ENCODE peak calls at places on chromosomes 6 and 20, in ten cellular contexts. H is Panc1; A is cardiac muscle cell; G is HepG2; C is CD4-positive, CD25-positive, alpha-beta regulatory T cell; N is Peyer's patch; O is body of pancreas; P is psoas muscle; S is mesendoderm; T is mammary epithelial cell. F is an unnamed sample.

GRCh38 chr6:100462396-100462795 is 2.3 kb downstream of the SIM1 start:
- DNase-seq in H (no peak), A (no peak), G (no peak), C (no peak), N (no peak), O (no peak), P (no peak), S (no peak), T (no peak), F (no peak)

GRCh38 chr6:247353-247752 is 44.9 kb upstream of the DUSP22 start:
- DNase-seq in H (no peak), A (no peak), G (no peak), C (no peak), N (no peak), O (no peak), P (no peak), S (no peak), T (no peak), F (no peak)

GRCh38 chr6:163490826-163491577 is 76.5 kb downstream of the QKI start:
- DNase-seq in H (no peak), A (peak; percentile 71), G (no peak), C (peak; percentile 36), N (peak; percentile 58), O (peak; percentile 82), P (peak; percentile 60), S (no peak), T (peak; percentile 9), F (peak; percentile 56)

GRCh38 chr20:15699431-15700146 is 873.7 kb downstream of the KIF16B start:
- DNase-seq in H (no peak), A (no peak), G (no peak), C (no peak), N (no peak), O (no peak), P (no peak), S (peak; percentile 50), T (peak; percentile 72), F (no peak)

GRCh38 chr20:44805991-44806729 is 4.2 kb downstream of the RIMS4 start:
- DNase-seq in H (no peak), A (peak; percentile 87), G (no peak), C (no peak), N (peak; percentile 50), O (no peak), P (peak; percentile 53), S (peak; percentile 86), T (no peak), F (peak; percentile 81)

GRCh38 chr20:49054032-49054643 is 8.0 kb downstream of the CSE1L start:
- DNase-seq in H (no peak), A (no peak), G (no peak), C (no peak), N (no peak), O (no peak), P (no peak), S (no peak), T (no peak), F (no peak)

GRCh38 chr6:52937908-52938307 is 28.4 kb upstream of the GSTA3 start:
- DNase-seq in H (no peak), A (no peak), G (no peak), C (no peak), N (no peak), O (no peak), P (no peak), S (no peak), T (peak; percentile 64), F (no peak)

GRCh38 chr6:162416845-162417537 is 310.6 kb downstream of the PRKN start:
- DNase-seq in H (no peak), A (no peak), G (no peak), C (no peak), N (no peak), O (no peak), P (no peak), S (no peak), T (no peak), F (no peak)

GRCh38 chr20:9615118-9615517 is 100.7 kb downstream of the LAMP5 start:
- DNase-seq in H (no peak), A (no peak), G (peak; percentile 24), C (no peak), N (no peak), O (no peak), P (no peak), S (no peak), T (no peak), F (no peak)

GRCh38 chr20:60131375-60131774 is 173.2 kb downstream of the CDH26 start:
- DNase-seq in H (no peak), A (no peak), G (no peak), C (no peak), N (no peak), O (no peak), P (no peak), S (no peak), T (no peak), F (no peak)

GRCh38 chr20:60132162-60132826 is 174.1 kb downstream of the CDH26 start:
- DNase-seq in H (no peak), A (no peak), G (no peak), C (no peak), N (no peak), O (no peak), P (no peak), S (no peak), T (peak; percentile 29), F (no peak)

GRCh38 chr20:60136640-60137411 is 178.6 kb downstream of the CDH26 start:
- DNase-seq in H (no peak), A (no peak), G (no peak), C (no peak), N (no peak), O (no peak), P (no peak), S (peak; percentile 27), T (no peak), F (no peak)

GRCh38 chr20:60135276-60135675 is 177.1 kb downstream of the CDH26 start:
- DNase-seq in H (no peak), A (no peak), G (no peak), C (no peak), N (no peak), O (no peak), P (no peak), S (no peak), T (no peak), F (no peak)

GRCh38 chr20:60132827-60133549 is 174.8 kb downstream of the CDH26 start:
- DNase-seq in H (no peak), A (no peak), G (no peak), C (no peak), N (no peak), O (no peak), P (no peak), S (no peak), T (no peak), F (no peak)
- H3K4me1 ChIP-seq in H (no peaks in the 10 kb centered on the region), A (no peaks in the 10 kb centered on the region), G (no peaks in the 10 kb centered on the region), C (no peaks in the 10 kb centered on the region), N (no peaks in the 10 kb centered on the region), O (no peaks in the 10 kb centered on the region), P (no peaks in the 10 kb centered on the region), S (no peaks in the 10 kb centered on the region), T (peaks cover 12% of the 10 kb centered on the region), F (no peaks in the 10 kb centered on the region)

GRCh38 chr6:17725083-17725482 is 18.4 kb upstream of the NUP153 start:
- DNase-seq in H (no peak), A (peak; percentile 89), G (peak; percentile 82), C (no peak), N (no peak), O (no peak), P (no peak), S (peak; percentile 93), T (no peak), F (no peak)

GRCh38 chr6:17724341-17724740 is 17.6 kb upstream of the NUP153 start:
- DNase-seq in H (no peak), A (no peak), G (no peak), C (no peak), N (no peak), O (no peak), P (no peak), S (no peak), T (peak; percentile 60), F (no peak)

GRCh38 chr6:17730078-17730704 is 23.5 kb upstream of the NUP153 start:
- DNase-seq in H (no peak), A (no peak), G (no peak), C (no peak), N (no peak), O (no peak), P (no peak), S (no peak), T (peak; percentile 25), F (no peak)

GRCh38 chr6:17729223-17730077 is 22.7 kb upstream of the NUP153 start:
- DNase-seq in H (no peak), A (no peak), G (no peak), C (no peak), N (no peak), O (no peak), P (no peak), S (peak; percentile 6), T (peak; percentile 31), F (no peak)

DNA sequence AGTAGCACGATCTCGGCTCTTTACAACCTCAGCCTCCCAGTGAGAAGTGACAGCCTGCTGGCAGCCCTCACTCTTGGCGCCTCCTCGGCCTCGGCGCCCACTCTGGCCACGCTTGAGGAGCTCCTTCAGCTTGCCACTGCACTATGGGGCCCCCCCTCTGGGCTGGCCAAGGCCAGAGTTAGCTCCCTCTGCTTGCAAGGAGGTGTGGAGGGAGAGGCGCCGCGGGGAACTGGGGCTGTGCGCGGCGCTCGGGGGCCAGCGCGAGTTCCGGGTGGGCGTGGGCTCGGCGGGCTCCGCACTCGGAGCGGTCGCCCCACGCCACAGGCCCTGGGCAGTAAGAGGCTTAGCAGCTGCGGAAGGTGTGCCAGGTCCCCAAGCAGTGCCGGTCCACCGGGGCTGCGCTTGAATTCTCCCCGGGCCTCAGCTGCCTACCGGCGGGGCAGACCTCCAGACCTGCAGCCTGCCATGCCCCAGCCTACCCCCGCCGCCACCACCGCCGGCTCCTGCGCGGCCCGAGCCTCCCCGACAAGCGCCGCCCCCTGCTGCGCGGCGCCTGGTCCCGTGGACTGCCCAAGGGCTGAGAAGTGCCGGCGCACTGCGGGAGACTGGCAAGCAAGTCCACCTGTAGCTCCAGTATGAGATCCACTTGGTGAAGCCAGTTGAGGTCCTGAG is 22.0 kb upstream of the NUP153 start:
- DNase-seq in H (no peak), A (no peak), G (no peak), C (no peak), N (no peak), O (no peak), P (no peak), S (no peak), T (no peak), F (no peak)
- H3K36me3 ChIP-seq in H (no peaks in the 10 kb centered on the region), A (no peaks in the 10 kb centered on the region), G (no peaks in the 10 kb centered on the region), C (no peaks in the 10 kb centered on the region), N (no peaks in the 10 kb centered on the region), O (no peaks in the 10 kb centered on the region), P (no peaks in the 10 kb centered on the region), S (no peaks in the 10 kb centered on the region), T (no peaks in the 10 kb centered on the region), F (no peaks in the 10 kb centered on the region)

DNA sequence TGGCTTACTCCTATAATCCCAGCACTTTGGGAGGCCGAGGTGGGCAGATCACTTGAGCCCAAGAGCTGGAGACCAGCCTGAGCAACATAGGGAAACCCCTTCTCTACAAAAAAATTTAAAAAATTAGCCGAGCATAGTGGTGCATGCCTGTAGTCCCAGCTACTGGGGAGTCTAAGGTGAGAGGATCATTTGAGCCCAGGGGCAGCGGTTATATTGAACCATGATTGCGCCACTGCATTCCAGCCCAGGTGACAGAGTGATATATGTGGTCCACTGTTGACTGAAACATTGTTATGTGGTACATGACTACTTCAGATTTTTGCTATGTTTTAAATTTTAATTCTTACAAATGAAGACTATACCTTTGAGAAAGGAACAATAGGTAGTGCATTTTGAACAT is 35.7 kb downstream of the MAPK14 start:
- DNase-seq in H (no peak), A (no peak), G (peak; percentile 85), C (no peak), N (no peak), O (no peak), P (no peak), S (no peak), T (no peak), F (no peak)
- H3K4me1 ChIP-seq in H (no peaks in the 10 kb centered on the region), A (peaks cover 40% of the 10 kb centered on the region), G (peaks cover 73% of the 10 kb centered on the region), C (peaks cover 6% of the 10 kb centered on the region), N (no peaks in the 10 kb centered on the region), O (peaks cover 50% of the 10 kb centered on the region), P (peaks cover 47% of the 10 kb centered on the region), S (no peaks in the 10 kb centered on the region), T (no peaks in the 10 kb centered on the region), F (peaks cover 40% of the 10 kb centered on the region)

GRCh38 chr20:45968801-45969711 is 2.9 kb downstream of the ZNF335 start:
- DNase-seq in H (no peak), A (no peak), G (no peak), C (no peak), N (no peak), O (peak; percentile 20), P (no peak), S (no peak), T (no peak), F (peak; percentile 45)
- H3K36me3 ChIP-seq in H (peaks cover 11% of the 10 kb centered on the region), A (peaks cover 26% of the 10 kb centered on the region), G (peaks cover 39% of the 10 kb centered on the region), C (peaks cover 48% of the 10 kb centered on the region), N (no peaks in the 10 kb centered on the region), O (peaks cover 6% of the 10 kb centered on the region), P (peaks cover 53% of the 10 kb centered on the region), S (peaks cover 8% of the 10 kb centered on the region), T (peaks cover 12% of the 10 kb centered on the region), F (peaks cover 56% of the 10 kb centered on the region)

F was measured in lower lobe of right lung.